ENCODE peak calls at places on chromosomes 4 and X, in four cellular contexts. One of them, this sample, is unnamed.

GRCh38 chrX:72568406-72569092 is 4.1 kb downstream of the HDAC8 start:
- DNase-seq in astrocyte: peak; percentile 64
- DNase-seq in aorta: no peak
- DNase-seq in AG20443: no peak
- DNase-seq in this sample: no peak

GRCh38 chrX:38804481-38805293 is 3.4 kb downstream of the MID1IP1 start:
- DNase-seq in aorta: peak; percentile 68
- DNase-seq in AG20443: peak; percentile 23
- DNase-seq in astrocyte: no peak
- DNase-seq in this sample: peak; percentile 45

GRCh38 chr4:183197140-183197539 is 98.1 kb downstream of the WWC2 start:
- DNase-seq in astrocyte: no peak
- DNase-seq in AG20443: no peak
- DNase-seq in aorta: no peak
- DNase-seq in this sample: no peak

GRCh38 chr4:141078871-141079270 is 54.4 kb downstream of the RNF150 start:
- DNase-seq in astrocyte: peak; percentile 69
- DNase-seq in AG20443: peak; percentile 21
- DNase-seq in aorta: no peak
- DNase-seq in this sample: no peak

GRCh38 chrX:11138498-11139390 is 27.6 kb downstream of the HCCS start:
- DNase-seq in astrocyte: no peak
- DNase-seq in aorta: no peak
- DNase-seq in AG20443: no peak
- DNase-seq in this sample: no peak

GRCh38 chr4:10180927-10181744 is 64.5 kb upstream of the WDR1 start:
- DNase-seq in astrocyte: no peak
- DNase-seq in AG20443: peak; percentile 62
- DNase-seq in aorta: no peak
- DNase-seq in this sample: no peak

GRCh38 chr4:98092833-98093439 is 50.3 kb downstream of the STPG2 start:
- DNase-seq in aorta: no peak
- DNase-seq in astrocyte: peak; percentile 1
- DNase-seq in AG20443: peak; percentile 6
- DNase-seq in this sample: no peak

GRCh38 chr4:165364452-165365080 is 14.2 kb upstream of the CPE start:
- DNase-seq in aorta: no peak
- DNase-seq in astrocyte: peak; percentile 22
- DNase-seq in AG20443: no peak
- DNase-seq in this sample: no peak

GRCh38 chr4:176549161-176549865 is 229.5 kb downstream of the SPCS3 start:
- DNase-seq in AG20443: no peak
- DNase-seq in astrocyte: peak; percentile 60
- DNase-seq in aorta: no peak
- DNase-seq in this sample: no peak

GRCh38 chr4:145283909-145284308 is 103.5 kb upstream of the OTUD4 start:
- DNase-seq in AG20443: no peak
- DNase-seq in astrocyte: no peak
- DNase-seq in aorta: no peak
- DNase-seq in this sample: no peak

GRCh38 chr4:165330071-165330470 is 2.6 kb downstream of the MSMO1 start:
- DNase-seq in AG20443: no peak
- DNase-seq in astrocyte: no peak
- DNase-seq in aorta: no peak
- DNase-seq in this sample: no peak

GRCh38 chr4:147813107-147813773 is 81.4 kb downstream of the ARHGAP10 start:
- DNase-seq in astrocyte: no peak
- DNase-seq in aorta: no peak
- DNase-seq in AG20443: peak; percentile 57
- DNase-seq in this sample: no peak

GRCh38 chr4:26273308-26273980 is 47.4 kb upstream of the RBPJ start:
- DNase-seq in aorta: peak; percentile 70
- DNase-seq in AG20443: peak; percentile 22
- DNase-seq in astrocyte: no peak
- DNase-seq in this sample: no peak

GRCh38 chrX:144040793-144041192 is 156.9 kb downstream of the UBE2NL start:
- DNase-seq in astrocyte: no peak
- DNase-seq in aorta: no peak
- DNase-seq in AG20443: no peak
- DNase-seq in this sample: no peak

GRCh38 chr4:168264903-168265302 is 53.6 kb downstream of the DDX60 start:
- DNase-seq in aorta: no peak
- DNase-seq in astrocyte: no peak
- DNase-seq in AG20443: no peak
- DNase-seq in this sample: no peak